ENCODE peak calls at places on chromosomes 11 and 22, in seven cellular contexts. One of them, this sample, is unnamed.

GRCh38 chr11:57512646-57513445 is 2.7 kb downstream of the SLC43A1 start:
- DNase-seq in HepG2: no peak
- DNase-seq in HCT116: no peak
- DNase-seq in SK-N-SH: peak
- DNase-seq in H1: no peak
- DNase-seq in K562: peak
- DNase-seq in GM12878: no peak
- DNase-seq in this sample: no peak

GRCh38 chr11:128324531-128325141 is 262.7 kb downstream of the ETS1 start:
- DNase-seq in HepG2: no peak
- DNase-seq in HCT116: no peak
- DNase-seq in SK-N-SH: no peak
- DNase-seq in H1: no peak
- DNase-seq in K562: no peak
- DNase-seq in GM12878: no peak
- DNase-seq in this sample: no peak

GRCh38 chr22:48245119-48245485 is 1482.7 kb downstream of the TBC1D22A start:
- DNase-seq in HepG2: no peak
- DNase-seq in HCT116: no peak
- DNase-seq in SK-N-SH: no peak
- DNase-seq in H1: no peak
- DNase-seq in K562: no peak
- DNase-seq in GM12878: no peak
- DNase-seq in this sample: no peak

GRCh38 chr11:9060700-9061111 is 30.7 kb downstream of the SCUBE2 start:
- DNase-seq in HepG2: peak
- DNase-seq in HCT116: no peak
- DNase-seq in SK-N-SH: no peak
- DNase-seq in H1: no peak
- DNase-seq in K562: peak
- DNase-seq in GM12878: peak
- DNase-seq in this sample: no peak

GRCh38 chr11:85889676-85890579 is 34.7 kb downstream of the CCDC83 start:
- DNase-seq in HepG2: peak
- DNase-seq in HCT116: peak
- DNase-seq in SK-N-SH: no peak
- DNase-seq in H1: no peak
- DNase-seq in K562: peak
- DNase-seq in GM12878: no peak
- DNase-seq in this sample: peak

GRCh38 chr11:61531033-61531432 is 22.5 kb downstream of the LRRC10B start:
- DNase-seq in HepG2: no peak
- DNase-seq in HCT116: no peak
- DNase-seq in SK-N-SH: peak
- DNase-seq in H1: no peak
- DNase-seq in K562: no peak
- DNase-seq in GM12878: no peak
- DNase-seq in this sample: no peak

GRCh38 chr11:58513747-58514367 is 6.0 kb upstream of the OR5B21 start:
- DNase-seq in HepG2: peak
- DNase-seq in HCT116: peak
- DNase-seq in SK-N-SH: peak
- DNase-seq in H1: peak
- DNase-seq in K562: peak
- DNase-seq in GM12878: no peak
- DNase-seq in this sample: peak

GRCh38 chr11:44619931-44620725 is 54.7 kb downstream of the CD82 start:
- DNase-seq in HepG2: no peak
- DNase-seq in HCT116: no peak
- DNase-seq in SK-N-SH: no peak
- DNase-seq in H1: peak
- DNase-seq in K562: no peak
- DNase-seq in GM12878: no peak
- DNase-seq in this sample: no peak

GRCh38 chr11:34653851-34654490 is 33.1 kb downstream of the EHF start:
- DNase-seq in HepG2: peak
- DNase-seq in HCT116: peak
- DNase-seq in SK-N-SH: no peak
- DNase-seq in H1: no peak
- DNase-seq in K562: peak
- DNase-seq in GM12878: no peak
- DNase-seq in this sample: peak

GRCh38 chr11:86589204-86589603 is 83.2 kb downstream of the ME3 start:
- DNase-seq in HepG2: no peak
- DNase-seq in HCT116: no peak
- DNase-seq in SK-N-SH: no peak
- DNase-seq in H1: no peak
- DNase-seq in K562: no peak
- DNase-seq in GM12878: no peak
- DNase-seq in this sample: no peak

GRCh38 chr11:75285776-75286360 is 45.3 kb downstream of the TPBGL start:
- DNase-seq in HepG2: no peak
- DNase-seq in HCT116: no peak
- DNase-seq in SK-N-SH: no peak
- DNase-seq in H1: no peak
- DNase-seq in K562: no peak
- DNase-seq in GM12878: no peak
- DNase-seq in this sample: no peak

GRCh38 chr11:2473361-2474058 is 28.7 kb downstream of the KCNQ1 start:
- DNase-seq in HepG2: no peak
- DNase-seq in HCT116: no peak
- DNase-seq in SK-N-SH: no peak
- DNase-seq in H1: no peak
- DNase-seq in K562: no peak
- DNase-seq in GM12878: no peak
- DNase-seq in this sample: no peak

GRCh38 chr11:75301602-75302345 is 49.7 kb downstream of the ARRB1 start:
- DNase-seq in HepG2: no peak
- DNase-seq in HCT116: no peak
- DNase-seq in SK-N-SH: no peak
- DNase-seq in H1: no peak
- DNase-seq in K562: no peak
- DNase-seq in GM12878: no peak
- DNase-seq in this sample: no peak

GRCh38 chr11:45994421-45995341 is 72.2 kb downstream of the LARGE2 start:
- DNase-seq in HepG2: no peak
- DNase-seq in HCT116: no peak
- DNase-seq in SK-N-SH: peak
- DNase-seq in H1: no peak
- DNase-seq in K562: peak
- DNase-seq in GM12878: no peak
- DNase-seq in this sample: no peak

GRCh38 chr11:6979365-6979764 is 40.8 kb downstream of the ZNF214 start:
- DNase-seq in HepG2: no peak
- DNase-seq in HCT116: no peak
- DNase-seq in SK-N-SH: no peak
- DNase-seq in H1: no peak
- DNase-seq in K562: no peak
- DNase-seq in GM12878: no peak
- DNase-seq in this sample: no peak

GRCh38 chr11:61797263-61797944 is 4.7 kb downstream of the FEN1 start:
- DNase-seq in HepG2: peak
- DNase-seq in HCT116: peak
- DNase-seq in SK-N-SH: peak
- DNase-seq in H1: no peak
- DNase-seq in K562: peak
- DNase-seq in GM12878: peak
- DNase-seq in this sample: peak

GRCh38 chr11:77126861-77127673 is 979 bp upstream of the MYO7A start:
- DNase-seq in HepG2: no peak
- DNase-seq in HCT116: no peak
- DNase-seq in SK-N-SH: peak
- DNase-seq in H1: peak
- DNase-seq in K562: peak
- DNase-seq in GM12878: no peak
- DNase-seq in this sample: no peak

GRCh38 chr11:65578134-65578533 is 2.3 kb downstream of the EHBP1L1 start:
- DNase-seq in HepG2: no peak
- DNase-seq in HCT116: no peak
- DNase-seq in SK-N-SH: no peak
- DNase-seq in H1: no peak
- DNase-seq in K562: no peak
- DNase-seq in GM12878: no peak
- DNase-seq in this sample: no peak

GRCh38 chr11:112321521-112322172 is 61.0 kb upstream of the PLET1 start:
- DNase-seq in HepG2: peak
- DNase-seq in HCT116: peak
- DNase-seq in SK-N-SH: no peak
- DNase-seq in H1: no peak
- DNase-seq in K562: no peak
- DNase-seq in GM12878: peak
- DNase-seq in this sample: peak

GRCh38 chr11:65487467-65488272 is 11.2 kb upstream of the MALAT1 start:
- DNase-seq in HepG2: peak
- DNase-seq in HCT116: peak
- DNase-seq in SK-N-SH: peak
- DNase-seq in H1: peak
- DNase-seq in K562: peak
- DNase-seq in GM12878: no peak
- DNase-seq in this sample: peak

GRCh38 chr11:92702771-92703170 is 266.7 kb upstream of the MTNR1B start:
- DNase-seq in HepG2: no peak
- DNase-seq in HCT116: no peak
- DNase-seq in SK-N-SH: no peak
- DNase-seq in H1: no peak
- DNase-seq in K562: no peak
- DNase-seq in GM12878: no peak
- DNase-seq in this sample: no peak

DNA sequence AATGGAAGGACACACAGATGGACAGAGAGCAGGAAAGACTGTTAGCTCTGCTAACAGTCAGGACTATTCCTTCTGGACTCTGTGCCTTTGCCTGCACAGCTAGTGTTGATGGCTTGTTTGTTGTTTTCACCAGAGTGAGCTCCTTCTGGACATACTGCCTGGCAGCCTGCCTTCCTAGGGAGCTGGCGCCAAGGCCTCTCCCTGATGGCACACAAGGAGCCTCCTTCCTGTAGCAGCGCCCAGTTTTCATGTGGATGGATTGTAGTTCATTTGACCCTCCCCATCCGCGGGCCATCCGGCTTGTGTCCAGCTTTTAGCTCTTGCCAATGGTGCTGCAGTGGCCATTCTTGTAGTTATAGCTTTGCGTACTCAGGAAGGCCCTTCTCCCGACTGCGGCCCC is 16.6 kb upstream of the BCR start:
- DNase-seq in HepG2: no peak
- DNase-seq in HCT116: no peak
- DNase-seq in SK-N-SH: no peak
- DNase-seq in H1: no peak
- DNase-seq in K562: no peak
- DNase-seq in GM12878: no peak
- DNase-seq in this sample: no peak
- TF ChIP-seq JUND in HepG2: no peak
- TF ChIP-seq JUND in HCT116: no peak
- TF ChIP-seq JUND in SK-N-SH: no peak
- TF ChIP-seq JUND in H1: no peak
- TF ChIP-seq JUND in K562: no peak
- TF ChIP-seq JUND in GM12878: no peak
- TF ChIP-seq JUND in this sample: no peak

DNA sequence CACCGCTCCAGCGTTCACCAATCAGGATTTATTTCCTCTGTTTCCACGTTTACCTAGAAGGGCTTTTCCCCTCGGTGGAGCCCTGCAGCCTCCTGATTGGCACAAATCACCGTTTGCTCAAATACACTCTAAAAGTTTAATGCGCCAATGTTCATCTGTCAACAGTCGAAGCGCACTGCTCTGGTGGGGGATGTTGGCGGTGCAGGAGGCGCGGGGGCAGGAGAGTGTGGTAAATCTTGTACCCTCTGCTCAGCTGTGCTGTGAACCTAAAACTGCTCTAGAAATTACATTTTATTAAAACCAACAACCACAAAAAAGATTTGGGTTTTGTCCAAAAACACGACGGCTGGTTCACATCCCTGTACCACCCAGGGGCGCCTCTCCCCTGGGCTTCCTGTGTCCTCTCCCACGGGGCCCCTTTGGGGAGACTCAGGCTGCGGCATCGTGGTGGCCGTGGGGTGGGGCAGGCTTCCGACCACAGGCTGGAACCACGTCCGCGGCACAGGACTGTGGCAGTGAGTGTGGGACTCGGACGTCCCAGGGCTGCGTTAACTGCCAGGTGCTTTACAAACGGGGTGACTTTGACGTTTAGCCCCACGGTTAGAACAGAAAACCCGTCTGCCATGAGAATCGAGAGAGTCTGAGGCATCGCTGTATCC is 13.5 kb downstream of the TTLL8 start:
- DNase-seq in HepG2: no peak
- DNase-seq in HCT116: no peak
- DNase-seq in SK-N-SH: peak
- DNase-seq in H1: no peak
- DNase-seq in K562: no peak
- DNase-seq in GM12878: no peak
- DNase-seq in this sample: no peak
- TF ChIP-seq JUND in HepG2: no peak
- TF ChIP-seq JUND in HCT116: no peak
- TF ChIP-seq JUND in SK-N-SH: no peak
- TF ChIP-seq JUND in H1: no peak
- TF ChIP-seq JUND in K562: no peak
- TF ChIP-seq JUND in GM12878: no peak
- TF ChIP-seq JUND in this sample: no peak

GRCh38 chr11:120383518-120384155 is 47.4 kb downstream of the ARHGEF12 start:
- DNase-seq in HepG2: no peak
- DNase-seq in HCT116: no peak
- DNase-seq in SK-N-SH: no peak
- DNase-seq in H1: no peak
- DNase-seq in K562: no peak
- DNase-seq in GM12878: no peak
- DNase-seq in this sample: no peak
- TF ChIP-seq JUND in HepG2: no peak
- TF ChIP-seq JUND in HCT116: no peak
- TF ChIP-seq JUND in SK-N-SH: no peak
- TF ChIP-seq JUND in H1: no peak
- TF ChIP-seq JUND in K562: no peak
- TF ChIP-seq JUND in GM12878: no peak
- TF ChIP-seq JUND in this sample: no peak

GRCh38 chr11:130144721-130145327 is 14.8 kb upstream of the ST14 start:
- DNase-seq in HepG2: peak
- DNase-seq in HCT116: no peak
- DNase-seq in SK-N-SH: no peak
- DNase-seq in H1: no peak
- DNase-seq in K562: no peak
- DNase-seq in GM12878: no peak
- DNase-seq in this sample: no peak

GRCh38 chr11:130144129-130144528 is 15.5 kb upstream of the ST14 start:
- DNase-seq in HepG2: peak
- DNase-seq in HCT116: no peak
- DNase-seq in SK-N-SH: no peak
- DNase-seq in H1: no peak
- DNase-seq in K562: no peak
- DNase-seq in GM12878: no peak
- DNase-seq in this sample: no peak

GRCh38 chr11:130145328-130145812 is 14.2 kb upstream of the ST14 start:
- DNase-seq in HepG2: peak
- DNase-seq in HCT116: no peak
- DNase-seq in SK-N-SH: no peak
- DNase-seq in H1: no peak
- DNase-seq in K562: no peak
- DNase-seq in GM12878: no peak
- DNase-seq in this sample: no peak

GRCh38 chr11:130146797-130147196 is 12.8 kb upstream of the ST14 start:
- DNase-seq in HepG2: no peak
- DNase-seq in HCT116: no peak
- DNase-seq in SK-N-SH: no peak
- DNase-seq in H1: no peak
- DNase-seq in K562: no peak
- DNase-seq in GM12878: no peak
- DNase-seq in this sample: no peak

GRCh38 chr11:130145975-130146776 is 13.4 kb upstream of the ST14 start:
- DNase-seq in HepG2: peak
- DNase-seq in HCT116: peak
- DNase-seq in SK-N-SH: no peak
- DNase-seq in H1: peak
- DNase-seq in K562: no peak
- DNase-seq in GM12878: no peak
- DNase-seq in this sample: peak
- TF ChIP-seq JUND in HepG2: peak
- TF ChIP-seq JUND in HCT116: peak
- TF ChIP-seq JUND in SK-N-SH: no peak
- TF ChIP-seq JUND in H1: peak
- TF ChIP-seq JUND in K562: no peak
- TF ChIP-seq JUND in GM12878: no peak
- TF ChIP-seq JUND in this sample: peak